ENCODE peak calls at places on chromosome 19, in nine cellular contexts. P is nucleus accumbens; O is stimulated activated CD4-positive, alpha-beta T cell treated with anti-CD3 and anti-CD28 coated beads, Interleukin-4, amount 100 ng/mL, for 24 hours; L is lung; E is RPMI7951; T is A549; G is A172; C is neural crest cell; Z is heart right ventricle. Q is an unnamed sample.

GRCh38 chr19:17830567-17831418 is 9.5 kb upstream of the INSL3 start:
- DNase-seq in T (peak; percentile 89), O (peak; percentile 55), Z (peak; percentile 57), C (peak; percentile 62), L (peak; percentile 51), E (peak; percentile 61), G (peak; percentile 77), P (peak; percentile 52), Q (peak; percentile 21)

GRCh38 chr19:4935449-4935848 is 26.1 kb downstream of the UHRF1 start:
- DNase-seq in Z (no peak), E (no peak), G (no peak), L (no peak), O (no peak), P (no peak), C (no peak), T (no peak), Q (no peak)

GRCh38 chr19:1862424-1863307 is 713 bp downstream of the KLF16 start:
- DNase-seq in C (no peak), L (no peak), T (no peak), G (no peak), E (no peak), O (peak; percentile 53), P (no peak), Z (peak; percentile 61), Q (peak; percentile 23)

GRCh38 chr19:50794778-50795664 is 4.8 kb downstream of the ACP4 start:
- DNase-seq in P (no peak), Z (no peak), T (no peak), C (no peak), O (no peak), G (no peak), E (no peak), L (no peak), Q (no peak)

GRCh38 chr19:43739836-43740235 is 14.9 kb downstream of the SMG9 start:
- DNase-seq in G (peak; percentile 82), E (peak; percentile 79), P (no peak), O (no peak), C (no peak), Z (no peak), L (no peak), T (no peak), Q (no peak)

GRCh38 chr19:39413269-39413902 is 917 bp downstream of the PLEKHG2 start:
- DNase-seq in G (peak; percentile 31), C (peak; percentile 66), E (peak; percentile 49), Z (peak; percentile 81), P (no peak), O (no peak), L (no peak), T (peak; percentile 74), Q (peak; percentile 48)

GRCh38 chr19:47176627-47177090 is 46.0 kb downstream of the SAE1 start:
- DNase-seq in P (no peak), C (no peak), G (peak; percentile 60), Z (no peak), L (no peak), O (peak; percentile 53), E (peak; percentile 66), T (no peak), Q (no peak)

GRCh38 chr19:53131732-53132131 is 978 bp downstream of the ZNF415 start:
- DNase-seq in E (no peak), G (no peak), L (no peak), C (no peak), O (no peak), T (no peak), Z (no peak), P (no peak), Q (no peak)

GRCh38 chr19:13160557-13160956 is 10.3 kb downstream of the IER2 start:
- DNase-seq in C (no peak), Z (no peak), T (no peak), O (no peak), G (peak; percentile 64), E (peak; percentile 84), L (no peak), P (no peak), Q (no peak)

GRCh38 chr19:49930483-49931011 is 1.2 kb upstream of the NUP62 start:
- DNase-seq in C (no peak), O (no peak), T (no peak), Z (peak; percentile 49), G (peak; percentile 77), P (no peak), L (no peak), E (no peak), Q (no peak)

GRCh38 chr19:17920527-17920926 is 12.3 kb upstream of the CCDC124 start:
- DNase-seq in L (no peak), G (no peak), E (no peak), Z (no peak), O (no peak), T (no peak), C (no peak), P (no peak), Q (no peak)

GRCh38 chr19:50794074-50794777 is 4.0 kb downstream of the ACP4 start:
- DNase-seq in E (peak; percentile 44), O (no peak), G (no peak), L (no peak), Z (no peak), C (no peak), P (no peak), T (peak; percentile 76), Q (no peak)

GRCh38 chr19:51096473-51097165 is 11.6 kb downstream of the CTU1 start:
- DNase-seq in G (no peak), L (no peak), E (no peak), C (no peak), T (peak; percentile 60), P (no peak), O (no peak), Z (no peak), Q (no peak)

GRCh38 chr19:49817964-49818690 is at the start of gene MED25:
- DNase-seq in O (peak; percentile 85), L (peak; percentile 88), P (peak; percentile 83), T (peak; percentile 90), E (peak; percentile 80), C (peak; percentile 82), Z (peak; percentile 87), G (peak; percentile 80), Q (peak; percentile 9)

GRCh38 chr19:17240062-17240854 is 5.5 kb downstream of the NR2F6 start:
- DNase-seq in Z (no peak), P (no peak), E (no peak), C (no peak), T (no peak), G (no peak), L (no peak), O (no peak), Q (no peak)

GRCh38 chr19:15264061-15264932 is 32.0 kb upstream of the EPHX3 start:
- DNase-seq in C (peak; percentile 82), Z (peak; percentile 75), E (peak; percentile 47), G (no peak), O (peak; percentile 80), P (peak; percentile 19), L (peak; percentile 72), T (peak; percentile 43), Q (peak; percentile 54)

GRCh38 chr19:1813837-1814217 is 1.8 kb upstream of the ATP8B3 start:
- DNase-seq in T (no peak), L (no peak), O (no peak), P (no peak), G (no peak), E (no peak), Z (no peak), C (no peak), Q (no peak)

GRCh38 chr19:30335306-30335886 is 36.8 kb upstream of the ZNF536 start:
- DNase-seq in Z (no peak), P (no peak), E (no peak), C (no peak), O (no peak), G (no peak), L (no peak), T (no peak), Q (no peak)

GRCh38 chr19:29665215-29665825 is at the start of gene PLEKHF1:
- DNase-seq in E (peak; percentile 82), Z (peak; percentile 94), O (peak; percentile 83), L (peak; percentile 86), G (peak; percentile 49), T (peak; percentile 98), P (peak; percentile 63), C (peak; percentile 83), Q (peak; percentile 66)

GRCh38 chr19:38376576-38376975 is 2.2 kb downstream of the PSMD8 start:
- DNase-seq in E (no peak), O (no peak), Z (no peak), C (no peak), P (no peak), L (no peak), G (no peak), T (no peak), Q (no peak)

GRCh38 chr19:30812099-30812684 is 440.0 kb downstream of the ZNF536 start:
- DNase-seq in G (no peak), C (no peak), T (no peak), O (no peak), Z (no peak), E (no peak), P (no peak), L (no peak), Q (no peak)

GRCh38 chr19:7527516-7528191 is 5.2 kb downstream of the MCOLN1 start:
- DNase-seq in E (no peak), G (no peak), P (no peak), O (no peak), C (no peak), T (no peak), L (no peak), Z (no peak), Q (no peak)

GRCh38 chr19:5104871-5105351 is 136.0 kb downstream of the KDM4B start:
- DNase-seq in Z (no peak), C (no peak), P (no peak), L (no peak), E (no peak), T (no peak), O (no peak), G (no peak), Q (no peak)

GRCh38 chr19:10533656-10534386 is 9.9 kb upstream of the ATG4D start:
- DNase-seq in P (no peak), O (no peak), L (no peak), T (no peak), G (peak; percentile 99), C (no peak), E (no peak), Z (no peak), Q (no peak)

GRCh38 chr19:41697198-41697855 is 9.3 kb upstream of the CEACAM7 start:
- DNase-seq in Z (no peak), L (no peak), E (no peak), T (no peak), O (no peak), G (no peak), P (no peak), C (no peak), Q (no peak)

GRCh38 chr19:33434886-33435705 is 61.6 kb downstream of the CEBPG start:
- DNase-seq in O (no peak), E (peak; percentile 29), L (no peak), C (no peak), P (no peak), Z (no peak), T (no peak), G (peak; percentile 64), Q (no peak)

GRCh38 chr19:28297036-28297435 is 915.9 kb downstream of the UQCRFS1 start:
- DNase-seq in G (no peak), E (peak; percentile 73), P (no peak), T (no peak), C (no peak), Z (no peak), O (no peak), L (no peak), Q (no peak)

GRCh38 chr19:29467824-29468401 is 57.9 kb upstream of the VSTM2B start:
- DNase-seq in Z (no peak), T (peak; percentile 36), G (peak; percentile 49), E (peak; percentile 58), L (peak; percentile 16), O (peak; percentile 10), C (no peak), P (no peak), Q (no peak)

GRCh38 chr19:12346896-12347295 is 13.5 kb upstream of the ZNF563 start:
- DNase-seq in P (no peak), L (no peak), G (no peak), O (peak; percentile 16), C (no peak), T (no peak), Z (no peak), E (peak; percentile 10), Q (no peak)

GRCh38 chr19:22619371-22619770 is 14.8 kb upstream of the ZNF492 start:
- DNase-seq in Z (no peak), E (no peak), G (no peak), T (no peak), L (no peak), P (no peak), C (no peak), O (no peak), Q (peak; percentile 9)

GRCh38 chr19:40366697-40367561 is 18.4 kb downstream of the PLD3 start:
- DNase-seq in E (no peak), G (no peak), O (no peak), Z (no peak), T (no peak), P (peak; percentile 32), C (peak; percentile 46), L (peak; percentile 43), Q (no peak)